ENCODE peak calls at places on chromosomes 13 and 19, in four cellular contexts. F is adrenal gland, K is lower leg skin, N is tibial nerve. C is an unnamed sample.

GRCh38 chr19:43450545-43450997 is 14.8 kb downstream of the LYPD3 start:
- DNase-seq in K (no peak), F (no peak), N (no peak), C (no peak)

GRCh38 chr13:31301119-31301518 is 101.3 kb downstream of the B3GLCT start:
- DNase-seq in N (no peak), F (no peak), K (no peak), C (no peak)

GRCh38 chr13:107276936-107277335 is 709.0 kb upstream of the ARGLU1 start:
- DNase-seq in N (no peak), K (no peak), F (no peak), C (no peak)

GRCh38 chr13:46132109-46132508 is 27.3 kb upstream of the CPB2 start:
- DNase-seq in F (no peak), N (no peak), K (no peak), C (no peak)

GRCh38 chr13:61728468-61728867 is 312.8 kb upstream of the PCDH20 start:
- DNase-seq in F (no peak), K (no peak), N (no peak), C (peak)

GRCh38 chr13:46676378-46676725 is 120.6 kb downstream of the ESD start:
- DNase-seq in N (no peak), F (no peak), K (no peak), C (no peak)

GRCh38 chr19:13553880-13554400 is 47.7 kb upstream of the CACNA1A start:
- DNase-seq in N (no peak), F (no peak), K (no peak), C (no peak)

GRCh38 chr13:21637296-21637695 is 33.3 kb upstream of the MICU2 start:
- DNase-seq in F (peak), K (peak), N (no peak), C (no peak)

GRCh38 chr13:101942535-101943157 is 459.2 kb downstream of the FGF14 start:
- DNase-seq in N (no peak), K (no peak), F (no peak), C (no peak)

GRCh38 chr19:16726916-16727315 is 7.3 kb downstream of the NWD1 start:
- DNase-seq in F (no peak), N (no peak), K (no peak), C (no peak)

GRCh38 chr13:45490068-45490467 is 25.3 kb downstream of the COG3 start:
- DNase-seq in N (no peak), F (no peak), K (no peak), C (peak)

GRCh38 chr13:66266761-66267160 is 963.4 kb downstream of the PCDH9 start:
- DNase-seq in K (no peak), N (no peak), F (no peak), C (no peak)

GRCh38 chr19:15584541-15585115 is 30.4 kb upstream of the CYP4F8 start:
- DNase-seq in N (peak), F (peak), K (peak), C (peak)

GRCh38 chr19:44596428-44597130 is 16.8 kb upstream of the IGSF23 start:
- DNase-seq in K (no peak), N (no peak), F (no peak), C (no peak)

GRCh38 chr19:2333027-2333806 is 4.7 kb downstream of the SPPL2B start:
- DNase-seq in K (no peak), F (no peak), N (no peak), C (no peak)

GRCh38 chr19:12953456-12954149 is 3.4 kb downstream of the GADD45GIP1 start:
- DNase-seq in F (no peak), N (no peak), K (no peak), C (no peak)

GRCh38 chr13:99406799-99407201 is 94.5 kb upstream of the TM9SF2 start:
- DNase-seq in N (no peak), F (peak), K (no peak), C (no peak)

GRCh38 chr13:46640843-46641242 is 87.9 kb downstream of the LRCH1 start:
- DNase-seq in F (no peak), N (no peak), K (no peak), C (peak)

GRCh38 chr13:101139076-101139475 is 277.2 kb downstream of the NALCN start:
- DNase-seq in N (no peak), F (no peak), K (no peak), C (no peak)

GRCh38 chr13:95745752-95746151 is 68.8 kb downstream of the DNAJC3 start:
- DNase-seq in N (no peak), F (no peak), K (no peak), C (no peak)

GRCh38 chr19:2887391-2887914 is 13.3 kb upstream of the ZNF57 start:
- DNase-seq in K (no peak), F (peak), N (no peak), C (peak)

GRCh38 chr13:42009057-42009456 is 39.4 kb upstream of the DGKH start:
- DNase-seq in N (no peak), F (no peak), K (no peak), C (no peak)

GRCh38 chr13:30877335-30877734 is 28.7 kb upstream of the MEDAG start:
- DNase-seq in N (no peak), K (no peak), F (no peak), C (peak)

GRCh38 chr13:51961493-51962403 is 49.5 kb downstream of the ATP7B start:
- DNase-seq in K (no peak), N (no peak), F (no peak), C (no peak)

GRCh38 chr13:46577656-46578589 is 25.0 kb downstream of the LRCH1 start:
- DNase-seq in F (no peak), K (no peak), N (no peak), C (no peak)

GRCh38 chr13:25490236-25490635 is 118.5 kb downstream of the ATP8A2 start:
- DNase-seq in F (no peak), K (no peak), N (no peak), C (no peak)

GRCh38 chr13:29472317-29472961 is 123.0 kb downstream of the SLC7A1 start:
- DNase-seq in F (peak), N (no peak), K (no peak), C (peak)

GRCh38 chr13:34347784-34348573 is 530.0 kb downstream of the RFC3 start:
- DNase-seq in F (peak), N (no peak), K (no peak), C (no peak)

GRCh38 chr13:44739539-44739938 is 163.4 kb upstream of the TSC22D1 start:
- DNase-seq in F (peak), N (no peak), K (no peak), C (peak)

GRCh38 chr13:80341098-80341701 is at the start of gene SPRY2:
- DNase-seq in K (peak), N (peak), F (peak), C (peak)
- TF ChIP-seq POLR2A in K (peak), N (peak), F (peak), C (peak)

GRCh38 chr19:4990306-4990705 is 21.4 kb downstream of the KDM4B start:
- DNase-seq in F (no peak), N (no peak), K (no peak), C (no peak)

GRCh38 chr19:4991996-4992698 is 23.2 kb downstream of the KDM4B start:
- DNase-seq in K (no peak), F (peak), N (no peak), C (no peak)

GRCh38 chr19:4991538-4991937 is 22.6 kb downstream of the KDM4B start:
- DNase-seq in K (no peak), F (no peak), N (no peak), C (no peak)

GRCh38 chr19:4997297-4997696 is 28.4 kb downstream of the KDM4B start:
- DNase-seq in K (no peak), F (no peak), N (no peak), C (no peak)

GRCh38 chr19:4993683-4994082 is 24.8 kb downstream of the KDM4B start:
- DNase-seq in F (no peak), N (no peak), K (no peak), C (no peak)
- TF ChIP-seq POLR2A in F (no peak), N (no peak), K (no peak), C (no peak)

GRCh38 chr19:35811317-35812219 is 1.1 kb downstream of the PRODH2 start:
- DNase-seq in F (no peak), N (no peak), K (no peak), C (no peak)
- TF ChIP-seq POLR2A in F (no peak), N (no peak), K (no peak), C (no peak)

DNA sequence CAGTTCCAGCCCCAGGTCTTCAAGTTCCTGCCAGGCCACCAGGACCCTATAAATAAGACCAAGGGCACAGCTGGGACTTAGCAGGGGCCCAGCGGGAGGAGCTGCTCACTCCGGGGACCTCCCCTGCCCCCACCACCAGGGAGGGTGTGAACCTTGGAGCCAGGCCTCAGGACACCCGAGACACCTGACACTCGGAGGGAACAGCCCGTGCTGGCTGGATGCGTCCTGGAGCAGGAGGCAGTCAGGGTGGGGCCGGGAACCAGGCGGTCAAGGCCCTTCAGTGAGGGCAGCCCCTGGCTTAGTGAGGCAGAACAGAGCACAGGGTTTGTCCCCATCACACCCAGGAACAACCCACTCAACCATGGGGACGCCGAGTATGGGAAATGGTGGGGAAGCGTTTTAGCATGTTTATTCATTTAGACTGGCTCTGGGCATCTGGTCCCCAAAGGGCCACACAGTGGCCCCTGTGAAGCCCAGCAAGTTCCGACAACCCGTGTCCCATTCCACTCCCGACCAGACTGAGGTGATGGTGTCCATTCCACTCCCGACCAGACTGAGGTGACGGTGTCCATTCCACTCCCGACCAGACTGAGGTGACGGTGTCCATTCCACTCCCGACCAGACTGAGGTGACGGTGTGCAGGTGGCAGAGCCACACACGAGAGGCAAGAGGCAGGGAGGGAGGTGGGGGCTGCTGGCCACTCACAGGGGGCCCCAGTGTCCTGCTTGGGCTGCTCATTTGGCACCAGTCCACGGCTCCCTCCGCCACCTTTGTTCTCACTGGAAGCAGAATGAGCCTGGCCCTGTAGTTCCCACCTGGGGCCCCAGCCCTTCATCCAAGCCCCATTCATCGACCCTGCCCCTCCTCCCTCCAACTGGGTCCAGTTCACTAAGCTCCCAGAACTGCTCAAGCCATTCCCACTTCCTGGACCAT is 2.2 kb upstream of the MIDN start:
- DNase-seq in F (peak), K (no peak), N (no peak), C (no peak)
- TF ChIP-seq POLR2A in F (no peak), K (no peak), N (no peak), C (no peak)

DNA sequence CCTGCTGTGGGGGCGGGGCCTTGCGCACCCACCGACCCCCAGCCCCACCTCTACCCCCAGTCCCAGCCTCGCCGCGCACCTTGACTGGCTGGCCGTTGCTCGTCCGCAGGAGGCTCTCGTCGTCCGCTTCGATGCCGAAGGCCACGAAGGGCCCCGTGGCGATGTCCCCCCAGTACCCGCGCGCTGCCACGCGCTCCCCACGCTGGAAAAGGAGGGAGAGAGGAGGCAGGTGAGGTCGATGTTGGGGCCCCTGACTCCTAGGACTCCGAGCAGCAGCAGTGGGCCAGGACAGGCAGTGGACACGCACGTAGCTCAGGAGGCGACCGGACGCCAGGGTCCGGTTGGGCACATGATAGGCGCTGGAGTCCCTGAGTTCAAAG is 3.4 kb upstream of the TNNI3 start:
- DNase-seq in K (no peak), F (no peak), N (no peak), C (no peak)
- TF ChIP-seq POLR2A in K (no peak), F (no peak), N (no peak), C (no peak)

GRCh38 chr13:112821340-112822055 is 131.7 kb downstream of the ATP11A start:
- DNase-seq in N (no peak), F (no peak), K (no peak), C (no peak)
- TF ChIP-seq POLR2A in N (no peak), F (no peak), K (no peak), C (no peak)

DNA sequence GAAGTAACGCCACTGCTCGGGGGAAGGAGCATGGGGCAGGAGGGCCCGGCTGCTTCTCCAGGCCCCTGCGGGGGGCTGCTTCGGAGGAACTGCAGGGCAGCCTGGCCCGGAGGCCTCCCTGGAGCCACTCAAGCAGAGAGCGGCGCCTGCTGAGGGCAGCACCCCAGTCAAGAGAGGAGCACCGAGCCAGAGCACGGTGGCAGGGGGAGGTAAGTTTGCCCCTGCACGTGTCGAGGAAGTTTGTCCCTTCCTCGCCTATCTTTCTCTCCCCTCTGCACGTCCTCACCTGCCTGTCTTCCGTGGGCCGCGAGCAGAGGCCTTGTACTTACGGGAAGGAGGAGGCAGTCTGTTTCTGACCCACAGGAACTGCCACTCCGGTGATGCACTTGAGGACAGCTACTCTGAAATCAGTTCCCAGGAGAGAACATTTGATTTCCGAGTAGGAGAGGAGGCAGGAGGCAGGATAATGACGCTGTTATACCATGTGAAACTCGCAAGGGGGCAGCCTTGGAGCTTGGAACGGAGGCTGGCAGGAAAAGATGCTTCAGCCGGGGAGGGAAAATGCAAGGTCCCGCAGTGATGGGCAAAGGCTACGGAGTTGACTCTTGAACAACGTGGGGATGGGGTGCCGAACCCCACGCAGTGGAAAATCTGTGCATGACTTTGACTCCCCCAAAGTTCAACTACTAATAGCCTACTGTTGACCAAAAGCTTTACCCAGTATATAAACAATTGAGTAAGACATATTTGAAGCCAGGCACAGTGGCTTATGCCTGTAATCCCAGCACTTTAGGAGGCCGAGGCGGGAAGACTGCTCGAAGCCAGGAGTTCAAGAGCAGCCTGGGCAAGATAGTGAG is 5.0 kb downstream of the FFAR1 start:
- DNase-seq in N (no peak), K (peak), F (peak), C (peak)
- TF ChIP-seq POLR2A in N (no peak), K (no peak), F (no peak), C (no peak)

C was measured in endothelial cell of umbilical vein.